ENCODE peak calls at places on chromosome 5, in seven cellular contexts. One of them, this sample, is unnamed. For H3K4me1, the result is how much of the 10 kb centered on the place peaks cover.

GRCh38 chr5:113237893-113238292 is 196.9 kb downstream of the TSSK1B start:
- DNase-seq in effector memory CD4-positive, alpha-beta T cell: no peak
- DNase-seq in upper lobe of right lung: no peak
- DNase-seq in mesendoderm: no peak
- DNase-seq in psoas muscle: no peak
- DNase-seq in CD4-positive, CD25-positive, alpha-beta regulatory T cell: no peak
- DNase-seq in GM23248: no peak
- DNase-seq in this sample: no peak

GRCh38 chr5:140795259-140795641 is 598 bp downstream of the PCDHA2 start:
- DNase-seq in effector memory CD4-positive, alpha-beta T cell: no peak
- DNase-seq in upper lobe of right lung: no peak
- DNase-seq in mesendoderm: peak
- DNase-seq in psoas muscle: no peak
- DNase-seq in CD4-positive, CD25-positive, alpha-beta regulatory T cell: no peak
- DNase-seq in GM23248: peak
- DNase-seq in this sample: no peak

GRCh38 chr5:56856779-56857178 is 41.4 kb downstream of the MAP3K1 start:
- DNase-seq in effector memory CD4-positive, alpha-beta T cell: no peak
- DNase-seq in upper lobe of right lung: no peak
- DNase-seq in mesendoderm: no peak
- DNase-seq in psoas muscle: no peak
- DNase-seq in CD4-positive, CD25-positive, alpha-beta regulatory T cell: no peak
- DNase-seq in GM23248: no peak
- DNase-seq in this sample: no peak

GRCh38 chr5:93130623-93131022 is 450.4 kb downstream of the NR2F1-AS1 start:
- DNase-seq in effector memory CD4-positive, alpha-beta T cell: no peak
- DNase-seq in upper lobe of right lung: no peak
- DNase-seq in mesendoderm: no peak
- DNase-seq in psoas muscle: no peak
- DNase-seq in CD4-positive, CD25-positive, alpha-beta regulatory T cell: no peak
- DNase-seq in GM23248: no peak
- DNase-seq in this sample: no peak

GRCh38 chr5:154472871-154473580 is 5.0 kb downstream of the HAND1 start:
- DNase-seq in effector memory CD4-positive, alpha-beta T cell: no peak
- DNase-seq in upper lobe of right lung: no peak
- DNase-seq in mesendoderm: peak
- DNase-seq in psoas muscle: peak
- DNase-seq in CD4-positive, CD25-positive, alpha-beta regulatory T cell: no peak
- DNase-seq in GM23248: no peak
- DNase-seq in this sample: no peak

GRCh38 chr5:93076096-93076495 is 504.9 kb downstream of the NR2F1-AS1 start:
- DNase-seq in effector memory CD4-positive, alpha-beta T cell: no peak
- DNase-seq in upper lobe of right lung: no peak
- DNase-seq in mesendoderm: no peak
- DNase-seq in psoas muscle: no peak
- DNase-seq in CD4-positive, CD25-positive, alpha-beta regulatory T cell: no peak
- DNase-seq in GM23248: peak
- DNase-seq in this sample: no peak

GRCh38 chr5:122154910-122155309 is 25.6 kb downstream of the ZNF474 start:
- DNase-seq in effector memory CD4-positive, alpha-beta T cell: no peak
- DNase-seq in upper lobe of right lung: no peak
- DNase-seq in mesendoderm: peak
- DNase-seq in psoas muscle: peak
- DNase-seq in CD4-positive, CD25-positive, alpha-beta regulatory T cell: no peak
- DNase-seq in GM23248: peak
- DNase-seq in this sample: no peak

GRCh38 chr5:55303238-55303690 is 4.2 kb downstream of the DHX29 start:
- DNase-seq in effector memory CD4-positive, alpha-beta T cell: no peak
- DNase-seq in upper lobe of right lung: no peak
- DNase-seq in mesendoderm: no peak
- DNase-seq in psoas muscle: no peak
- DNase-seq in CD4-positive, CD25-positive, alpha-beta regulatory T cell: no peak
- DNase-seq in GM23248: peak
- DNase-seq in this sample: no peak

GRCh38 chr5:83353774-83354173 is 117.8 kb upstream of the VCAN start:
- DNase-seq in effector memory CD4-positive, alpha-beta T cell: no peak
- DNase-seq in upper lobe of right lung: no peak
- DNase-seq in mesendoderm: no peak
- DNase-seq in psoas muscle: no peak
- DNase-seq in CD4-positive, CD25-positive, alpha-beta regulatory T cell: no peak
- DNase-seq in GM23248: no peak
- DNase-seq in this sample: no peak

GRCh38 chr5:127892467-127893207 is 189.4 kb downstream of the CCDC192 start:
- DNase-seq in effector memory CD4-positive, alpha-beta T cell: no peak
- DNase-seq in upper lobe of right lung: no peak
- DNase-seq in mesendoderm: no peak
- DNase-seq in psoas muscle: no peak
- DNase-seq in CD4-positive, CD25-positive, alpha-beta regulatory T cell: no peak
- DNase-seq in GM23248: peak
- DNase-seq in this sample: no peak

GRCh38 chr5:37477426-37477825 is 98.3 kb downstream of the WDR70 start:
- DNase-seq in effector memory CD4-positive, alpha-beta T cell: no peak
- DNase-seq in upper lobe of right lung: no peak
- DNase-seq in mesendoderm: no peak
- DNase-seq in psoas muscle: no peak
- DNase-seq in CD4-positive, CD25-positive, alpha-beta regulatory T cell: no peak
- DNase-seq in GM23248: no peak
- DNase-seq in this sample: no peak

GRCh38 chr5:10111575-10111974 is 138.1 kb downstream of the ATPSCKMT start:
- DNase-seq in effector memory CD4-positive, alpha-beta T cell: no peak
- DNase-seq in upper lobe of right lung: no peak
- DNase-seq in mesendoderm: peak
- DNase-seq in psoas muscle: no peak
- DNase-seq in CD4-positive, CD25-positive, alpha-beta regulatory T cell: peak
- DNase-seq in GM23248: peak
- DNase-seq in this sample: no peak

GRCh38 chr5:71714911-71715310 is 4.2 kb upstream of the CARTPT start:
- DNase-seq in effector memory CD4-positive, alpha-beta T cell: no peak
- DNase-seq in upper lobe of right lung: no peak
- DNase-seq in mesendoderm: no peak
- DNase-seq in psoas muscle: no peak
- DNase-seq in CD4-positive, CD25-positive, alpha-beta regulatory T cell: no peak
- DNase-seq in GM23248: no peak
- DNase-seq in this sample: no peak

GRCh38 chr5:10235350-10235749 is 14.3 kb downstream of the ATPSCKMT start:
- DNase-seq in effector memory CD4-positive, alpha-beta T cell: no peak
- DNase-seq in upper lobe of right lung: no peak
- DNase-seq in mesendoderm: no peak
- DNase-seq in psoas muscle: no peak
- DNase-seq in CD4-positive, CD25-positive, alpha-beta regulatory T cell: no peak
- DNase-seq in GM23248: no peak
- DNase-seq in this sample: no peak

GRCh38 chr5:123036391-123037103 is at the start of gene PPIC:
- DNase-seq in effector memory CD4-positive, alpha-beta T cell: no peak
- DNase-seq in upper lobe of right lung: peak
- DNase-seq in mesendoderm: peak
- DNase-seq in psoas muscle: peak
- DNase-seq in CD4-positive, CD25-positive, alpha-beta regulatory T cell: no peak
- DNase-seq in GM23248: peak
- DNase-seq in this sample: no peak

GRCh38 chr5:127098246-127098645 is 24.9 kb upstream of the C5orf63 start:
- DNase-seq in effector memory CD4-positive, alpha-beta T cell: no peak
- DNase-seq in upper lobe of right lung: no peak
- DNase-seq in mesendoderm: no peak
- DNase-seq in psoas muscle: no peak
- DNase-seq in CD4-positive, CD25-positive, alpha-beta regulatory T cell: no peak
- DNase-seq in GM23248: no peak
- DNase-seq in this sample: no peak

GRCh38 chr5:57884346-57885102 is 401.9 kb upstream of the ACTBL2 start:
- DNase-seq in effector memory CD4-positive, alpha-beta T cell: no peak
- DNase-seq in upper lobe of right lung: no peak
- DNase-seq in mesendoderm: no peak
- DNase-seq in psoas muscle: no peak
- DNase-seq in CD4-positive, CD25-positive, alpha-beta regulatory T cell: no peak
- DNase-seq in GM23248: no peak
- DNase-seq in this sample: no peak

GRCh38 chr5:128305341-128305740 is 221.8 kb downstream of the SLC12A2 start:
- DNase-seq in effector memory CD4-positive, alpha-beta T cell: no peak
- DNase-seq in upper lobe of right lung: no peak
- DNase-seq in mesendoderm: no peak
- DNase-seq in psoas muscle: no peak
- DNase-seq in CD4-positive, CD25-positive, alpha-beta regulatory T cell: no peak
- DNase-seq in GM23248: no peak
- DNase-seq in this sample: no peak

GRCh38 chr5:35133186-35133585 is 85.4 kb upstream of the AGXT2 start:
- DNase-seq in effector memory CD4-positive, alpha-beta T cell: no peak
- DNase-seq in upper lobe of right lung: no peak
- DNase-seq in mesendoderm: no peak
- DNase-seq in psoas muscle: no peak
- DNase-seq in CD4-positive, CD25-positive, alpha-beta regulatory T cell: no peak
- DNase-seq in GM23248: peak
- DNase-seq in this sample: no peak

GRCh38 chr5:53035868-53036381 is 46.8 kb downstream of the ITGA2 start:
- DNase-seq in effector memory CD4-positive, alpha-beta T cell: no peak
- DNase-seq in upper lobe of right lung: no peak
- DNase-seq in mesendoderm: peak
- DNase-seq in psoas muscle: no peak
- DNase-seq in CD4-positive, CD25-positive, alpha-beta regulatory T cell: peak
- DNase-seq in GM23248: peak
- DNase-seq in this sample: no peak

GRCh38 chr5:180486636-180487149 is 7.5 kb upstream of the CNOT6 start:
- DNase-seq in effector memory CD4-positive, alpha-beta T cell: no peak
- DNase-seq in upper lobe of right lung: peak
- DNase-seq in mesendoderm: no peak
- DNase-seq in psoas muscle: no peak
- DNase-seq in CD4-positive, CD25-positive, alpha-beta regulatory T cell: no peak
- DNase-seq in GM23248: peak
- DNase-seq in this sample: no peak

GRCh38 chr5:154737667-154738320 is 17.4 kb upstream of the LARP1 start:
- DNase-seq in effector memory CD4-positive, alpha-beta T cell: no peak
- DNase-seq in upper lobe of right lung: no peak
- DNase-seq in mesendoderm: peak
- DNase-seq in psoas muscle: no peak
- DNase-seq in CD4-positive, CD25-positive, alpha-beta regulatory T cell: no peak
- DNase-seq in GM23248: no peak
- DNase-seq in this sample: no peak

GRCh38 chr5:15500326-15500958 is 462 bp downstream of the FBXL7 start:
- DNase-seq in effector memory CD4-positive, alpha-beta T cell: no peak
- DNase-seq in upper lobe of right lung: peak
- DNase-seq in mesendoderm: peak
- DNase-seq in psoas muscle: peak
- DNase-seq in CD4-positive, CD25-positive, alpha-beta regulatory T cell: no peak
- DNase-seq in GM23248: peak
- DNase-seq in this sample: no peak

GRCh38 chr5:127705120-127705892 is 2.1 kb downstream of the CCDC192 start:
- DNase-seq in effector memory CD4-positive, alpha-beta T cell: no peak
- DNase-seq in upper lobe of right lung: no peak
- DNase-seq in mesendoderm: peak
- DNase-seq in psoas muscle: no peak
- DNase-seq in CD4-positive, CD25-positive, alpha-beta regulatory T cell: peak
- DNase-seq in GM23248: peak
- DNase-seq in this sample: no peak

GRCh38 chr5:80763211-80763610 is 108.4 kb upstream of the DHFR start:
- DNase-seq in effector memory CD4-positive, alpha-beta T cell: no peak
- DNase-seq in upper lobe of right lung: no peak
- DNase-seq in mesendoderm: no peak
- DNase-seq in psoas muscle: no peak
- DNase-seq in CD4-positive, CD25-positive, alpha-beta regulatory T cell: no peak
- DNase-seq in GM23248: no peak
- DNase-seq in this sample: no peak

GRCh38 chr5:42812620-42813019 is 928 bp upstream of the SELENOP start:
- DNase-seq in effector memory CD4-positive, alpha-beta T cell: no peak
- DNase-seq in upper lobe of right lung: no peak
- DNase-seq in mesendoderm: no peak
- DNase-seq in psoas muscle: no peak
- DNase-seq in CD4-positive, CD25-positive, alpha-beta regulatory T cell: no peak
- DNase-seq in GM23248: no peak
- DNase-seq in this sample: no peak
- H3K4me3 ChIP-seq in effector memory CD4-positive, alpha-beta T cell: no peak
- H3K4me3 ChIP-seq in upper lobe of right lung: no peak
- H3K4me3 ChIP-seq in mesendoderm: no peak
- H3K4me3 ChIP-seq in psoas muscle: peak
- H3K4me3 ChIP-seq in CD4-positive, CD25-positive, alpha-beta regulatory T cell: no peak
- H3K4me3 ChIP-seq in GM23248: no peak
- H3K4me3 ChIP-seq in this sample: no peak

GRCh38 chr5:169584998-169585451 is 1.5 kb downstream of the SPDL1 start:
- DNase-seq in effector memory CD4-positive, alpha-beta T cell: no peak
- DNase-seq in upper lobe of right lung: no peak
- DNase-seq in mesendoderm: no peak
- DNase-seq in psoas muscle: no peak
- DNase-seq in CD4-positive, CD25-positive, alpha-beta regulatory T cell: no peak
- DNase-seq in GM23248: peak
- DNase-seq in this sample: no peak

GRCh38 chr5:169591636-169592035 is 8.1 kb downstream of the SPDL1 start:
- DNase-seq in effector memory CD4-positive, alpha-beta T cell: no peak
- DNase-seq in upper lobe of right lung: no peak
- DNase-seq in mesendoderm: no peak
- DNase-seq in psoas muscle: no peak
- DNase-seq in CD4-positive, CD25-positive, alpha-beta regulatory T cell: no peak
- DNase-seq in GM23248: peak
- DNase-seq in this sample: no peak

GRCh38 chr5:169592937-169593650 is 9.5 kb downstream of the SPDL1 start:
- DNase-seq in effector memory CD4-positive, alpha-beta T cell: no peak
- DNase-seq in upper lobe of right lung: no peak
- DNase-seq in mesendoderm: no peak
- DNase-seq in psoas muscle: no peak
- DNase-seq in CD4-positive, CD25-positive, alpha-beta regulatory T cell: no peak
- DNase-seq in GM23248: peak
- DNase-seq in this sample: no peak

GRCh38 chr5:169595172-169595820 is 11.7 kb downstream of the SPDL1 start:
- DNase-seq in effector memory CD4-positive, alpha-beta T cell: no peak
- DNase-seq in upper lobe of right lung: no peak
- DNase-seq in mesendoderm: no peak
- DNase-seq in psoas muscle: no peak
- DNase-seq in CD4-positive, CD25-positive, alpha-beta regulatory T cell: no peak
- DNase-seq in GM23248: peak
- DNase-seq in this sample: no peak

GRCh38 chr5:169590602-169591001 is 7.0 kb downstream of the SPDL1 start:
- DNase-seq in effector memory CD4-positive, alpha-beta T cell: no peak
- DNase-seq in upper lobe of right lung: no peak
- DNase-seq in mesendoderm: no peak
- DNase-seq in psoas muscle: no peak
- DNase-seq in CD4-positive, CD25-positive, alpha-beta regulatory T cell: no peak
- DNase-seq in GM23248: no peak
- DNase-seq in this sample: no peak
- H3K4me1 ChIP-seq in effector memory CD4-positive, alpha-beta T cell: under half
- H3K4me1 ChIP-seq in upper lobe of right lung: under half
- H3K4me1 ChIP-seq in mesendoderm: under half
- H3K4me1 ChIP-seq in psoas muscle: under half
- H3K4me1 ChIP-seq in CD4-positive, CD25-positive, alpha-beta regulatory T cell: under half
- H3K4me1 ChIP-seq in GM23248: half or more
- H3K4me1 ChIP-seq in this sample: under half

GRCh38 chr5:172503925-172504730 is 49.8 kb upstream of the SH3PXD2B start:
- DNase-seq in effector memory CD4-positive, alpha-beta T cell: no peak
- DNase-seq in upper lobe of right lung: peak
- DNase-seq in mesendoderm: no peak
- DNase-seq in psoas muscle: peak
- DNase-seq in CD4-positive, CD25-positive, alpha-beta regulatory T cell: no peak
- DNase-seq in GM23248: no peak
- DNase-seq in this sample: no peak
- H3K27ac ChIP-seq in effector memory CD4-positive, alpha-beta T cell: no peak
- H3K27ac ChIP-seq in upper lobe of right lung: peak
- H3K27ac ChIP-seq in mesendoderm: no peak
- H3K27ac ChIP-seq in psoas muscle: peak
- H3K27ac ChIP-seq in CD4-positive, CD25-positive, alpha-beta regulatory T cell: no peak
- H3K27ac ChIP-seq in GM23248: no peak
- H3K27ac ChIP-seq in this sample: no peak

DNA sequence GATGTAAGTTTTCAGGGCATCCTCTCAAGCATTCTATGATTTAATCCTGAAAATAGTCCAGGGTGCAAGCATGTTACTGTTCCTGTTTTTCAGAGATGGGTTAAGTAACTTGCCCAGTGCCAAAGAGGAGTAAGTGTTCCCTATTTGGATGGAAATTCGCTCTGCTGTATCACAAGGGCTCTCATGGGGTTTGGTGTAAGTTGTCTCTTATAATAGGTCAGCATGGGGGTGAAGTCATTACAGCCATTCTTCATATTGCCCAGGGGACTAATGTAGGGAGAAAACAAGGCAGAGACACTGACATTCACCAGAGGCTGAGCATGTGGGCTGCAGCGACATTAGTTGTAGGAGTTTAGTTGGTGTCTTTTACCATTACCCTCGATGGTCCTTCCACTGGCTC is 142.1 kb upstream of the GLRA1 start:
- DNase-seq in effector memory CD4-positive, alpha-beta T cell: no peak
- DNase-seq in upper lobe of right lung: no peak
- DNase-seq in mesendoderm: no peak
- DNase-seq in psoas muscle: no peak
- DNase-seq in CD4-positive, CD25-positive, alpha-beta regulatory T cell: no peak
- DNase-seq in GM23248: no peak
- DNase-seq in this sample: no peak
- H3K4me3 ChIP-seq in effector memory CD4-positive, alpha-beta T cell: no peak
- H3K4me3 ChIP-seq in upper lobe of right lung: no peak
- H3K4me3 ChIP-seq in mesendoderm: no peak
- H3K4me3 ChIP-seq in psoas muscle: no peak
- H3K4me3 ChIP-seq in CD4-positive, CD25-positive, alpha-beta regulatory T cell: no peak
- H3K4me3 ChIP-seq in GM23248: no peak
- H3K4me3 ChIP-seq in this sample: no peak

This sample was measured in CD8-positive, alpha-beta memory T cell.